ENCODE peak calls at places on chromosomes 16 and 17, in seven cellular contexts. L is kidney tubule cell; A is T-helper 1 cell; M is NCI-H1930; D is GM12892; S is COR-L47; K is CD4-positive, alpha-beta T cell. T is an unnamed sample.

GRCh38 chr17:61568219-61569072 is 22.6 kb downstream of the NACA2 start:
- DNase-seq in M (no peak), K (no peak), S (peak), D (no peak), L (peak), A (no peak), T (no peak)

GRCh38 chr17:2399572-2400473 is 1.0 kb downstream of the MNT start:
- DNase-seq in A (peak), K (peak), S (peak), D (peak), M (peak), L (peak), T (peak)

GRCh38 chr16:85112364-85112763 is at the start of gene CIBAR2:
- DNase-seq in A (no peak), S (peak), D (no peak), K (no peak), M (peak), L (no peak), T (no peak)

GRCh38 chr16:58440094-58440493 is 47.8 kb downstream of the GINS3 start:
- DNase-seq in A (no peak), K (no peak), D (no peak), M (no peak), L (no peak), S (no peak), T (no peak)

GRCh38 chr17:7019839-7020519 is 2.9 kb upstream of the BCL6B start:
- DNase-seq in K (no peak), M (no peak), A (no peak), D (no peak), L (peak), S (peak), T (peak)

GRCh38 chr17:66373944-66374817 is 71.8 kb downstream of the PRKCA start:
- DNase-seq in D (no peak), K (peak), S (peak), A (peak), M (no peak), L (peak), T (peak)

GRCh38 chr16:84730406-84731106 is 30.8 kb downstream of the USP10 start:
- DNase-seq in K (no peak), D (no peak), M (no peak), A (no peak), S (peak), L (peak), T (peak)

GRCh38 chr16:1414532-1415265 is at the start of gene UNKL:
- DNase-seq in S (peak), M (peak), K (peak), D (peak), A (peak), L (peak), T (peak)

GRCh38 chr16:25395528-25395927 is 137.9 kb upstream of the ZKSCAN2 start:
- DNase-seq in D (no peak), M (no peak), A (no peak), L (no peak), K (no peak), S (no peak), T (no peak)

GRCh38 chr17:28370035-28370743 is at the start of gene VTN:
- DNase-seq in K (no peak), L (peak), S (no peak), D (no peak), M (no peak), A (no peak), T (no peak)